ENCODE peak calls at places on chromosomes 3 and 15, in five cellular contexts. P is occipital lobe; M is renal cortical epithelial cell; N is suprapubic skin; Z is CD8-positive, alpha-beta memory T cell. D is an unnamed sample.

GRCh38 chr3:124316034-124316287 is 324.0 kb upstream of the ROPN1 start:
- DNase-seq in P (no peak), M (no peak), N (no peak), Z (no peak), D (no peak)

GRCh38 chr15:59237119-59237853 is 30.6 kb downstream of the LDHAL6B start:
- DNase-seq in P (no peak), M (no peak), N (no peak), Z (no peak), D (no peak)

GRCh38 chr15:60172147-60172546 is 168.0 kb downstream of the FOXB1 start:
- DNase-seq in P (no peak), M (no peak), N (no peak), Z (no peak), D (no peak)

GRCh38 chr3:53493997-53494791 is at the start of gene CACNA1D:
- DNase-seq in P (peak; percentile 41), M (no peak), N (no peak), Z (no peak), D (no peak)

GRCh38 chr15:68107142-68107541 is 53.0 kb downstream of the PIAS1 start:
- DNase-seq in P (no peak), M (no peak), N (no peak), Z (no peak), D (no peak)

GRCh38 chr15:90957105-90957790 is 2.6 kb downstream of the RCCD1 start:
- DNase-seq in P (peak; percentile 52), M (no peak), N (no peak), Z (no peak), D (peak; percentile 44)

GRCh38 chr3:4588410-4588809 is 95.3 kb downstream of the ITPR1 start:
- DNase-seq in P (peak; percentile 22), M (peak; percentile 53), N (no peak), Z (no peak), D (peak; percentile 77)

GRCh38 chr15:81288040-81288439 is 35.9 kb downstream of the STARD5 start:
- DNase-seq in P (no peak), M (no peak), N (peak; percentile 38), Z (no peak), D (no peak)

GRCh38 chr3:36540898-36541518 is 160.7 kb downstream of the STAC start:
- DNase-seq in P (no peak), M (peak; percentile 47), N (no peak), Z (no peak), D (peak; percentile 26)

GRCh38 chr3:4834403-4834866 is 144.8 kb upstream of the BHLHE40 start:
- DNase-seq in P (no peak), M (no peak), N (no peak), Z (peak; percentile 84), D (peak; percentile 62)

GRCh38 chr15:78808550-78808949 is 2.7 kb downstream of the ADAMTS7 start:
- DNase-seq in P (no peak), M (peak; percentile 30), N (no peak), Z (no peak), D (no peak)

GRCh38 chr3:39143051-39143885 is 10.1 kb downstream of the CSRNP1 start:
- DNase-seq in P (no peak), M (no peak), N (no peak), Z (peak; percentile 44), D (no peak)

GRCh38 chr15:68646751-68647150 is 68.0 kb downstream of the CORO2B start:
- DNase-seq in P (no peak), M (no peak), N (peak; percentile 17), Z (no peak), D (no peak)

GRCh38 chr15:51750942-51751686 is at the start of gene TMOD2:
- DNase-seq in P (peak; percentile 34), M (no peak), N (peak; percentile 58), Z (peak; percentile 63), D (peak; percentile 34)

GRCh38 chr15:89836255-89837133 is 21.8 kb upstream of the ANPEP start:
- DNase-seq in P (no peak), M (peak; percentile 97), N (no peak), Z (no peak), D (peak; percentile 98)

GRCh38 chr3:3068358-3068881 is 41.8 kb downstream of the IL5RA start:
- DNase-seq in P (no peak), M (no peak), N (no peak), Z (no peak), D (no peak)

GRCh38 chr3:128548426-128549282 is 55.7 kb upstream of the GATA2 start:
- DNase-seq in P (no peak), M (peak; percentile 54), N (no peak), Z (no peak), D (no peak)

GRCh38 chr3:141643816-141644215 is 94.3 kb upstream of the RNF7 start:
- DNase-seq in P (no peak), M (no peak), N (no peak), Z (no peak), D (no peak)

GRCh38 chr15:53447742-53448141 is 311.7 kb downstream of the WDR72 start:
- DNase-seq in P (no peak), M (no peak), N (no peak), Z (no peak), D (no peak)

GRCh38 chr15:98120561-98120960 is 160.1 kb downstream of the ARRDC4 start:
- DNase-seq in P (no peak), M (no peak), N (no peak), Z (no peak), D (no peak)

GRCh38 chr15:59751552-59752413 is 62.7 kb upstream of the BNIP2 start:
- DNase-seq in P (no peak), M (no peak), N (no peak), Z (no peak), D (no peak)

GRCh38 chr3:126129408-126129891 is 45.5 kb upstream of the SLC41A3 start:
- DNase-seq in P (no peak), M (peak; percentile 82), N (peak; percentile 68), Z (peak; percentile 23), D (no peak)

GRCh38 chr15:25784876-25785642 is 78.1 kb downstream of the ATP10A start:
- DNase-seq in P (no peak), M (no peak), N (peak; percentile 65), Z (no peak), D (peak; percentile 29)

D was measured in mesenchymal stem cell.